ENCODE peak calls at places on chromosomes 13 and 19, in eight cellular contexts. V is right cardiac atrium; Z is heart left ventricle; D is neural progenitor cell; X is CD8-positive, alpha-beta memory T cell; G is neuronal stem cell; T is aorta; P is fibroblast of lung. U is an unnamed sample.

GRCh38 chr19:41226874-41227390 is 7.9 kb downstream of the AXL start:
- DNase-seq in V (no peak), Z (no peak), D (no peak), X (no peak), G (no peak), T (no peak), P (no peak), U (no peak)

GRCh38 chr19:10533656-10534386 is 9.9 kb upstream of the ATG4D start:
- DNase-seq in V (no peak), Z (no peak), D (no peak), X (no peak), G (no peak), T (no peak), P (peak; percentile 68), U (peak; percentile 83)

GRCh38 chr13:46324976-46325375 is 62.1 kb downstream of the RUBCNL start:
- DNase-seq in V (no peak), Z (no peak), D (no peak), X (no peak), G (no peak), T (no peak), P (no peak), U (no peak)

GRCh38 chr13:34256236-34256635 is 438.3 kb downstream of the RFC3 start:
- DNase-seq in V (no peak), Z (no peak), D (no peak), X (no peak), G (no peak), T (no peak), P (no peak), U (no peak)

GRCh38 chr19:6318772-6319171 is 14.6 kb downstream of the ACER1 start:
- DNase-seq in V (no peak), Z (no peak), D (no peak), X (no peak), G (no peak), T (no peak), P (no peak), U (no peak)

GRCh38 chr13:25214371-25215252 is 42.5 kb upstream of the AMER2 start:
- DNase-seq in V (peak; percentile 22), Z (peak; percentile 30), D (no peak), X (no peak), G (no peak), T (no peak), P (peak; percentile 19), U (no peak)

GRCh38 chr13:72390909-72391308 is 336.5 kb downstream of the MZT1 start:
- DNase-seq in V (no peak), Z (no peak), D (no peak), X (no peak), G (no peak), T (no peak), P (no peak), U (peak; percentile 60)

GRCh38 chr19:19040417-19040816 is 7.0 kb downstream of the ARMC6 start:
- DNase-seq in V (peak; percentile 79), Z (peak; percentile 50), D (no peak), X (no peak), G (no peak), T (peak; percentile 81), P (peak; percentile 97), U (no peak)

GRCh38 chr13:23695711-23696512 is 125.7 kb downstream of the TNFRSF19 start:
- DNase-seq in V (peak; percentile 66), Z (peak; percentile 74), D (no peak), X (peak; percentile 79), G (no peak), T (peak; percentile 63), P (no peak), U (no peak)

GRCh38 chr13:47126432-47126831 is 229.6 kb upstream of the HTR2A start:
- DNase-seq in V (no peak), Z (no peak), D (no peak), X (no peak), G (no peak), T (no peak), P (peak; percentile 41), U (no peak)

GRCh38 chr19:17107546-17108452 is 32.2 kb downstream of the MYO9B start:
- DNase-seq in V (peak; percentile 97), Z (peak; percentile 84), D (no peak), X (no peak), G (no peak), T (peak; percentile 97), P (peak; percentile 97), U (peak; percentile 93)

GRCh38 chr13:78700121-78700910 is 41.4 kb upstream of the OBI1 start:
- DNase-seq in V (no peak), Z (no peak), D (no peak), X (no peak), G (no peak), T (no peak), P (peak; percentile 84), U (peak; percentile 16)

GRCh38 chr13:77521595-77522367 is 13.7 kb upstream of the SCEL start:
- DNase-seq in V (no peak), Z (no peak), D (peak; percentile 30), X (no peak), G (no peak), T (no peak), P (no peak), U (peak; percentile 53)

GRCh38 chr13:77521194-77521593 is 14.3 kb upstream of the SCEL start:
- DNase-seq in V (no peak), Z (no peak), D (no peak), X (no peak), G (no peak), T (no peak), P (no peak), U (peak; percentile 89)

GRCh38 chr13:77523386-77523785 is 12.1 kb upstream of the SCEL start:
- DNase-seq in V (no peak), Z (no peak), D (no peak), X (no peak), G (no peak), T (no peak), P (no peak), U (no peak)

GRCh38 chr13:77523834-77524728 is 11.4 kb upstream of the SCEL start:
- DNase-seq in V (no peak), Z (no peak), D (no peak), X (no peak), G (no peak), T (no peak), P (no peak), U (peak; percentile 62)

GRCh38 chr13:77522444-77522843 is 13.1 kb upstream of the SCEL start:
- DNase-seq in V (no peak), Z (no peak), D (no peak), X (no peak), G (no peak), T (no peak), P (no peak), U (peak; percentile 59)
- H3K27ac ChIP-seq in V (no peak overlapping the region), Z (no peak overlapping the region), D (no peak overlapping the region), X (no peak overlapping the region), G (no peak overlapping the region), T (no peak overlapping the region), P (no peak overlapping the region), U (peak overlapping the region; percentile 99)

GRCh38 chr19:13025819-13026477 is 30.7 kb downstream of the NFIX start:
- DNase-seq in V (no peak), Z (no peak), D (no peak), X (no peak), G (no peak), T (no peak), P (no peak), U (no peak)

GRCh38 chr19:13022859-13023636 is 27.8 kb downstream of the NFIX start:
- DNase-seq in V (peak; percentile 88), Z (peak; percentile 93), D (peak; percentile 77), X (no peak), G (no peak), T (peak; percentile 91), P (peak; percentile 98), U (peak; percentile 87)

GRCh38 chr19:13024958-13025653 is 29.8 kb downstream of the NFIX start:
- DNase-seq in V (no peak), Z (no peak), D (peak; percentile 51), X (no peak), G (no peak), T (no peak), P (no peak), U (no peak)

GRCh38 chr19:13023666-13024065 is 28.4 kb downstream of the NFIX start:
- DNase-seq in V (no peak), Z (no peak), D (no peak), X (no peak), G (no peak), T (no peak), P (peak; percentile 57), U (no peak)

GRCh38 chr19:13024126-13024957 is 29.1 kb downstream of the NFIX start:
- DNase-seq in V (no peak), Z (no peak), D (peak; percentile 50), X (no peak), G (no peak), T (no peak), P (no peak), U (no peak)
- H3K27ac ChIP-seq in V (peak overlapping the region; percentile 21), Z (peak overlapping the region; percentile 97), D (no peak overlapping the region), X (no peak overlapping the region), G (no peak overlapping the region), T (peak overlapping the region; percentile 94), P (peak overlapping the region; percentile 75), U (peak overlapping the region; percentile 81)

GRCh38 chr19:35746556-35746955 is 1.1 kb downstream of the PSENEN start:
- DNase-seq in V (no peak), Z (no peak), D (no peak), X (no peak), G (no peak), T (no peak), P (no peak), U (no peak)
- H3K27ac ChIP-seq in V (no peak overlapping the region), Z (peak overlapping the region; percentile 100), D (no peak overlapping the region), X (peak overlapping the region; percentile 100), G (no peak overlapping the region), T (no peak overlapping the region), P (no peak overlapping the region), U (no peak overlapping the region)

DNA sequence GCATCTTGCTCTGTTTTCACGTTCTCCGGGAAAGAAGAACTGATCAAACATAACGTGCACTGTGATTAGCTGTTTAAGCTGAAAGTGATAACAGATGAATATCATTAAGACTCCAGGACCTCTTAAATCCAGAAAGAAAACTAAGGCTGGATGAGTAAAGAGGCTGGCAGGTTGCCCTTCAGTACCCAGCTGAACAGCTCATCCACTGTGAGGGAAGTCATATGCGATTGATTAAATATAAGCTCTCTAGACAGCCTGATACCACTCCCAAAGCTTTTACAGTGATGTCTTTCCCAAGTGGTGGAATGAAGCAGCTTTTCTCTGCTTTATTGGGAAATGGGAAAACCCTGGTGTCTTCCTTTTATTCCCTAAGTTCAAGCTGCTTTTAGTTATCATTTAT is 116.9 kb downstream of the EFNB2 start:
- DNase-seq in V (no peak), Z (no peak), D (no peak), X (no peak), G (no peak), T (no peak), P (peak; percentile 71), U (no peak)
- H3K27ac ChIP-seq in V (no peak overlapping the region), Z (no peak overlapping the region), D (no peak overlapping the region), X (no peak overlapping the region), G (no peak overlapping the region), T (no peak overlapping the region), P (no peak overlapping the region), U (no peak overlapping the region)

DNA sequence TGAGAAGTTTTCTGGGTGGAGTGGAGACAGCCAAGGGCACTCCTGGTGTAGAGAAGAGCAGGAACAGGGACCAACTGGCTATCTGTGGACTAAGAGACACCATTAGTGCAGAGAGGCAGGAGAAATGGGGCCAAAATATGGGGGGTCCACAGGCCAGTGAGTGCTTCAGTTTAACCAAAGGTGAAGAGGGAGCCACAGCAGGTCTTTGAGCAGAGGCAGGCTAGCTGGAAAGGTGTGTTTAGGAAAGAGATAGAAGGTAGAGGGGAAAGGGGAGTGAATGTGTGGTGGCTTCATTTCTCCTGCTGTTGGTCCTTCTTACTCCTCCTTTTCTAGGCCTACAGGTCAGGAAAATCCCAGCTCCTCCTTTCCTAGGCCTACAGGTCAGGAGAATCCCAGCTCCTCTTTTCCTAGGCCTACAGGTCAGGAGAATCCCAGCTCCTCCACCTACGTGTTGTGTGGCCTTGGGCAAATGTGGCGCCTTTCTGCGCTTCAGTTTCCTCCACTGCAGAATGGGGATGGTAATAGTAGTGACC is 1.5 kb downstream of the TMEM238 start:
- DNase-seq in V (no peak), Z (no peak), D (no peak), X (no peak), G (no peak), T (no peak), P (no peak), U (no peak)
- H3K27ac ChIP-seq in V (no peak overlapping the region), Z (no peak overlapping the region), D (no peak overlapping the region), X (peak overlapping the region; percentile 70), G (no peak overlapping the region), T (no peak overlapping the region), P (no peak overlapping the region), U (no peak overlapping the region)